ENCODE peak calls at places on chromosomes 2 and 18, in nine cellular contexts. W is ovary, Q is GM12891, U is gastrocnemius medialis, O is A549, N is body of pancreas, E is K562, L is transverse colon, A is breast epithelium. Z is an unnamed sample.

GRCh38 chr2:196566969-196567666 is 72.4 kb upstream of the CCDC150 start:
- DNase-seq in W (no peak), Q (no peak), U (no peak), O (no peak), N (no peak), E (no peak), L (no peak), A (no peak), Z (no peak)

GRCh38 chr2:179580378-179581146 is 280.9 kb downstream of the ZNF385B start:
- DNase-seq in W (no peak), Q (no peak), U (peak), O (peak), N (peak), E (no peak), L (no peak), A (no peak), Z (no peak)

GRCh38 chr2:111116016-111116746 is 4.5 kb upstream of the BCL2L11 start:
- DNase-seq in W (no peak), Q (no peak), U (no peak), O (no peak), N (no peak), E (no peak), L (no peak), A (no peak), Z (no peak)

GRCh38 chr18:11323359-11323819 is 174.0 kb upstream of the PIEZO2 start:
- DNase-seq in W (no peak), Q (no peak), U (no peak), O (peak), N (peak), E (no peak), L (no peak), A (no peak), Z (no peak)

GRCh38 chr2:216017365-216017764 is 4.0 kb upstream of the MREG start:
- DNase-seq in W (no peak), Q (no peak), U (no peak), O (peak), N (no peak), E (no peak), L (peak), A (no peak), Z (no peak)

GRCh38 chr18:2900742-2901404 is 54.1 kb downstream of the EMILIN2 start:
- DNase-seq in W (no peak), Q (no peak), U (no peak), O (no peak), N (no peak), E (no peak), L (no peak), A (no peak), Z (no peak)

GRCh38 chr18:25658476-25658875 is 306.5 kb upstream of the ZNF521 start:
- DNase-seq in W (no peak), Q (no peak), U (no peak), O (no peak), N (no peak), E (no peak), L (no peak), A (no peak), Z (no peak)

GRCh38 chr2:148252646-148253045 is 231.8 kb downstream of the MBD5 start:
- DNase-seq in W (no peak), Q (no peak), U (no peak), O (no peak), N (no peak), E (no peak), L (no peak), A (no peak), Z (no peak)

GRCh38 chr2:230932556-230933511 is 7.8 kb upstream of the GPR55 start:
- DNase-seq in W (peak), Q (no peak), U (peak), O (no peak), N (peak), E (no peak), L (no peak), A (no peak), Z (peak)

GRCh38 chr2:36469267-36469561 is 113.6 kb downstream of the CRIM1 start:
- DNase-seq in W (no peak), Q (no peak), U (no peak), O (no peak), N (no peak), E (no peak), L (no peak), A (no peak), Z (no peak)

GRCh38 chr2:223563462-223563861 is 38.7 kb downstream of the SCG2 start:
- DNase-seq in W (no peak), Q (no peak), U (no peak), O (peak), N (no peak), E (peak), L (no peak), A (no peak), Z (no peak)

GRCh38 chr18:29160123-29160522 is 983.2 kb upstream of the CDH2 start:
- DNase-seq in W (no peak), Q (no peak), U (no peak), O (no peak), N (no peak), E (no peak), L (no peak), A (no peak), Z (no peak)

GRCh38 chr2:144675731-144676130 is 155.8 kb upstream of the ZEB2 start:
- DNase-seq in W (no peak), Q (no peak), U (no peak), O (no peak), N (no peak), E (no peak), L (no peak), A (no peak), Z (no peak)

GRCh38 chr2:106193491-106193976 is 567 bp downstream of the UXS1 start:
- DNase-seq in W (no peak), Q (peak), U (no peak), O (no peak), N (peak), E (peak), L (peak), A (no peak), Z (peak)

GRCh38 chr2:161036926-161037325 is 123.3 kb upstream of the TANK start:
- DNase-seq in W (no peak), Q (no peak), U (no peak), O (no peak), N (no peak), E (no peak), L (no peak), A (no peak), Z (no peak)

GRCh38 chr18:9852266-9853081 is 33.3 kb upstream of the TXNDC2 start:
- DNase-seq in W (no peak), Q (no peak), U (no peak), O (peak), N (no peak), E (no peak), L (no peak), A (no peak), Z (no peak)

GRCh38 chr18:9851511-9851910 is 34.3 kb upstream of the TXNDC2 start:
- DNase-seq in W (no peak), Q (no peak), U (no peak), O (no peak), N (peak), E (no peak), L (no peak), A (no peak), Z (no peak)

GRCh38 chr18:9850297-9850696 is 35.5 kb upstream of the TXNDC2 start:
- DNase-seq in W (no peak), Q (no peak), U (no peak), O (no peak), N (no peak), E (no peak), L (no peak), A (no peak), Z (no peak)

GRCh38 chr18:9848170-9848854 is 37.5 kb upstream of the TXNDC2 start:
- DNase-seq in W (no peak), Q (no peak), U (no peak), O (no peak), N (no peak), E (peak), L (no peak), A (no peak), Z (no peak)

GRCh38 chr18:9849407-9849961 is 36.3 kb upstream of the TXNDC2 start:
- DNase-seq in W (no peak), Q (no peak), U (peak), O (no peak), N (peak), E (peak), L (peak), A (no peak), Z (peak)
- TF ChIP-seq POLR2A in W (no peak), Q (no peak), U (peak), O (no peak), N (peak), E (peak), L (no peak), A (no peak), Z (no peak)

DNA sequence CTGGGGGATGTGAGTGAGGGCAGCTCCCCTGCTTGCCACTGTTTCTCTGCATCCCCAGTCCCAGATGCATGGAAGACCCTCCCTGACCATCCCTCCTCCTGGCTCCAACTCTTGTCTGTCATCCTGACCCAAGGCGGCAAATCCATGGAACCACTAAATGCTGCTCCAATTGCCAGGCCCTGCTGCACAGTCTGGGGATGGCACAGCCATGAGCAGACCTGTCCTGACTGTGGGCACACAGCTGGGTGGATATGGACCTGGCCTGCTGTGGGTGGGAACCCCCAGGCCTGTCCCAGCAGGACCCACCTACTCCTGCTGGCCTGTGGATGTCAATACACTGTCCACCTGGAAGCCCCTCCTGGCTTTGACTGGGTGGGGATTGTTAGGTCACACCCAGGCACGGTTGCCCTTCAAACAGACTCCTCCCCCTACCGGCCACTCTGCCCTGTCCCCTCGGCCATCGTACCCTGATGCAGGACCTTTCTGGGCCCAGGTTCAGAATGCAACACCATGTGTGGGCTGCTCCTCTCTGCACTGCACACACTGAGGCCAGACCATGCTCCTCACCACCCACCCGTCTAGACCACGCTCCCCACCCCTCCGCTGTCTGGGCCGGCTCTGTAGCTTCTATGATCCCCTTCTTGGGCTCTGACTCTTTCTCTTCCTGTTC is 57.8 kb downstream of the INPP5D start:
- DNase-seq in W (no peak), Q (no peak), U (no peak), O (no peak), N (no peak), E (no peak), L (no peak), A (peak), Z (no peak)
- TF ChIP-seq POLR2A in W (no peak), Q (no peak), U (no peak), O (no peak), N (no peak), E (no peak), L (no peak), A (no peak), Z (no peak)

DNA sequence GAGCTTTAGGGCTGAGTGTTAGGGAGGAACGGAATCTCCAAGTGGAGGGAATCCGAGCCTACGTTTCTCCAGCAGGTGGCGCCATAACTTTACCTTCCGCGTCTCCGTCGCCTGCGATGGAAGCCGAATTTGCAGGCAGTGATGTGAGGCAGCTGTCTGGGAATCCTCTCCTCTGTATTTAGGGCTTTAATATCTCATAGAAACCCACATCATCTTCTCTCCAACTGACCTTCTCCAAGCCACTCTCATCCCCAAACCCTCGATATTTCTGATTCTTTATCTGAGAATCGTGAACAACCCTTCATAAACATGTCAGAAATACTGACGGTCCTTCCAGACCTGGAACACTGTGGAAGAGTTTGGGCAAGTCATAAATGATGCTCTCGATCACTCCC is 27.5 kb downstream of the SIX2 start:
- DNase-seq in W (peak), Q (peak), U (peak), O (peak), N (peak), E (peak), L (peak), A (peak), Z (no peak)
- TF ChIP-seq POLR2A in W (no peak), Q (no peak), U (no peak), O (no peak), N (no peak), E (no peak), L (no peak), A (no peak), Z (no peak)

GRCh38 chr2:54723300-54724149 is at the start of gene EML6:
- DNase-seq in W (peak), Q (peak), U (peak), O (peak), N (peak), E (peak), L (peak), A (peak), Z (peak)
- TF ChIP-seq POLR2A in W (peak), Q (no peak), U (peak), O (no peak), N (peak), E (no peak), L (peak), A (no peak), Z (no peak)

GRCh38 chr2:67600472-67600871 is 203.3 kb downstream of the ETAA1 start:
- DNase-seq in W (no peak), Q (no peak), U (no peak), O (peak), N (no peak), E (peak), L (no peak), A (no peak), Z (no peak)
- TF ChIP-seq POLR2A in W (no peak), Q (no peak), U (no peak), O (no peak), N (no peak), E (no peak), L (no peak), A (no peak), Z (no peak)

GRCh38 chr2:238573916-238574315 is 147.2 kb downstream of the ASB1 start:
- DNase-seq in W (no peak), Q (no peak), U (no peak), O (no peak), N (peak), E (no peak), L (no peak), A (no peak), Z (no peak)
- TF ChIP-seq POLR2A in W (no peak), Q (no peak), U (no peak), O (no peak), N (no peak), E (no peak), L (no peak), A (no peak), Z (no peak)

DNA sequence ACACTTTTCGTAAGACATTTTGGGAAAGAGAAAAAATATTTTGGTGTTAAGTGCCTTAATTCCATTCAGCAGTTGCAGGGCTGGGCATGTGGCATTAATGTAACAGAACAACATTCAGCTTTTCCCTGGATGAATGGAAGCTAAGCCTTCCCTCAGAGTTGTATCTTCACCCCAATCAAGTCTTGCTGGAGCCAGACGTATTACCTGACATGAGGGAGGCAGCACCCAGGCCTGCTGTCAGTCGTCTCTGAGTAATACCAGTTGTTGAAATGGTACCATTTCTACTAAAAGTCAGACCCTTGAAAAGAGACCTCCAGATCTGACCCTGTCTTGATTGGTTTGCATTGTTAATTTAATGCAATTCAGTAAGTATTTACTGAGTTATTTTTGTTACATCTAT is 57.5 kb downstream of the MALT1 start:
- DNase-seq in W (no peak), Q (no peak), U (no peak), O (no peak), N (no peak), E (no peak), L (no peak), A (no peak), Z (no peak)
- TF ChIP-seq POLR2A in W (no peak), Q (no peak), U (no peak), O (no peak), N (no peak), E (no peak), L (no peak), A (no peak), Z (no peak)